ENCODE peak calls at places on chromosomes 13 and 19, in five cellular contexts. One of them, this sample, is unnamed.

GRCh38 chr19:4197625-4198466 is 15.4 kb downstream of the ANKRD24 start:
- DNase-seq in NCI-H446 treated with DMSO at 0.1 percent for 48 hours: no peak
- DNase-seq in DMS153: no peak
- DNase-seq in dorsolateral prefrontal cortex: no peak
- DNase-seq in SK-N-DZ: no peak
- DNase-seq in this sample: no peak

GRCh38 chr19:56258272-56258671 is 14.3 kb upstream of the EDDM13 start:
- DNase-seq in NCI-H446 treated with DMSO at 0.1 percent for 48 hours: no peak
- DNase-seq in DMS153: no peak
- DNase-seq in dorsolateral prefrontal cortex: no peak
- DNase-seq in SK-N-DZ: no peak
- DNase-seq in this sample: no peak

GRCh38 chr19:47719047-47719885 is 6.0 kb downstream of the EHD2 start:
- DNase-seq in NCI-H446 treated with DMSO at 0.1 percent for 48 hours: peak; percentile 91
- DNase-seq in DMS153: no peak
- DNase-seq in dorsolateral prefrontal cortex: peak; percentile 62
- DNase-seq in SK-N-DZ: peak; percentile 78
- DNase-seq in this sample: no peak

GRCh38 chr13:111953546-111954178 is 113.3 kb upstream of the SOX1 start:
- DNase-seq in NCI-H446 treated with DMSO at 0.1 percent for 48 hours: no peak
- DNase-seq in DMS153: no peak
- DNase-seq in dorsolateral prefrontal cortex: no peak
- DNase-seq in SK-N-DZ: no peak
- DNase-seq in this sample: no peak

GRCh38 chr13:99903140-99903539 is 68.4 kb downstream of the ZIC5 start:
- DNase-seq in NCI-H446 treated with DMSO at 0.1 percent for 48 hours: no peak
- DNase-seq in DMS153: no peak
- DNase-seq in dorsolateral prefrontal cortex: no peak
- DNase-seq in SK-N-DZ: no peak
- DNase-seq in this sample: no peak

GRCh38 chr13:48431431-48431830 is 18.5 kb upstream of the LPAR6 start:
- DNase-seq in NCI-H446 treated with DMSO at 0.1 percent for 48 hours: no peak
- DNase-seq in DMS153: no peak
- DNase-seq in dorsolateral prefrontal cortex: no peak
- DNase-seq in SK-N-DZ: no peak
- DNase-seq in this sample: no peak

GRCh38 chr13:113495494-113496251 is 5.2 kb upstream of the DCUN1D2 start:
- DNase-seq in NCI-H446 treated with DMSO at 0.1 percent for 48 hours: no peak
- DNase-seq in DMS153: no peak
- DNase-seq in dorsolateral prefrontal cortex: no peak
- DNase-seq in SK-N-DZ: no peak
- DNase-seq in this sample: no peak

GRCh38 chr13:42495751-42496150 is 78.2 kb upstream of the TNFSF11 start:
- DNase-seq in NCI-H446 treated with DMSO at 0.1 percent for 48 hours: no peak
- DNase-seq in DMS153: no peak
- DNase-seq in dorsolateral prefrontal cortex: no peak
- DNase-seq in SK-N-DZ: no peak
- DNase-seq in this sample: no peak

GRCh38 chr19:15198006-15198356 is 2.8 kb downstream of the NOTCH3 start:
- DNase-seq in NCI-H446 treated with DMSO at 0.1 percent for 48 hours: no peak
- DNase-seq in DMS153: no peak
- DNase-seq in dorsolateral prefrontal cortex: no peak
- DNase-seq in SK-N-DZ: no peak
- DNase-seq in this sample: no peak

GRCh38 chr13:38819053-38819452 is 132.2 kb downstream of the FREM2 start:
- DNase-seq in NCI-H446 treated with DMSO at 0.1 percent for 48 hours: peak; percentile 19
- DNase-seq in DMS153: peak; percentile 86
- DNase-seq in dorsolateral prefrontal cortex: peak; percentile 52
- DNase-seq in SK-N-DZ: no peak
- DNase-seq in this sample: peak; percentile 36

GRCh38 chr19:17327654-17328516 is 6.8 kb downstream of the ANO8 start:
- DNase-seq in NCI-H446 treated with DMSO at 0.1 percent for 48 hours: no peak
- DNase-seq in DMS153: peak; percentile 88
- DNase-seq in dorsolateral prefrontal cortex: no peak
- DNase-seq in SK-N-DZ: no peak
- DNase-seq in this sample: peak; percentile 50

GRCh38 chr13:64556391-64556790 is 2673.7 kb downstream of the PCDH9 start:
- DNase-seq in NCI-H446 treated with DMSO at 0.1 percent for 48 hours: no peak
- DNase-seq in DMS153: no peak
- DNase-seq in dorsolateral prefrontal cortex: no peak
- DNase-seq in SK-N-DZ: no peak
- DNase-seq in this sample: no peak

GRCh38 chr13:51325837-51326236 is 13.7 kb upstream of the SERPINE3 start:
- DNase-seq in NCI-H446 treated with DMSO at 0.1 percent for 48 hours: no peak
- DNase-seq in DMS153: no peak
- DNase-seq in dorsolateral prefrontal cortex: peak; percentile 75
- DNase-seq in SK-N-DZ: no peak
- DNase-seq in this sample: no peak

This sample was measured in NCI-H774.